ENCODE peak calls at places on chromosomes 12 and 14, in eight cellular contexts. P is MM.1S, Y is astrocyte of the spinal cord, F is right cardiac atrium, B is left ventricle myocardium inferior, T is cardiac muscle cell, R is GM23338, D is psoas muscle. V is an unnamed sample.

GRCh38 chr14:100903672-100904185 is at the start of gene RTL1:
- DNase-seq in P (no peak), Y (no peak), F (no peak), B (no peak), T (no peak), R (no peak), D (no peak), V (no peak)

GRCh38 chr12:87960557-87960956 is 68.6 kb downstream of the C12orf50 start:
- DNase-seq in P (no peak), Y (no peak), F (no peak), B (no peak), T (no peak), R (no peak), D (no peak), V (no peak)

GRCh38 chr12:6180300-6181051 is 19.7 kb upstream of the CD9 start:
- DNase-seq in P (no peak), Y (peak), F (peak), B (peak), T (no peak), R (no peak), D (peak), V (no peak)

GRCh38 chr12:54282949-54283593 is 2.5 kb downstream of the HNRNPA1 start:
- DNase-seq in P (no peak), Y (no peak), F (no peak), B (peak), T (no peak), R (no peak), D (no peak), V (no peak)

GRCh38 chr12:107478881-107479280 is 206.7 kb upstream of the PWP1 start:
- DNase-seq in P (no peak), Y (no peak), F (no peak), B (no peak), T (no peak), R (no peak), D (no peak), V (no peak)

GRCh38 chr14:105739331-105740102 is 213.1 kb downstream of the TMEM121 start:
- DNase-seq in P (no peak), Y (no peak), F (no peak), B (no peak), T (no peak), R (no peak), D (no peak), V (no peak)

GRCh38 chr12:120224304-120225199 is 23.6 kb upstream of the RPLP0 start:
- DNase-seq in P (peak), Y (peak), F (peak), B (peak), T (no peak), R (no peak), D (peak), V (no peak)

GRCh38 chr12:4117386-4118016 is 156.1 kb upstream of the CCND2 start:
- DNase-seq in P (peak), Y (no peak), F (no peak), B (no peak), T (no peak), R (no peak), D (no peak), V (no peak)

GRCh38 chr12:50315803-50316202 is 32.5 kb upstream of the LIMA1 start:
- DNase-seq in P (no peak), Y (no peak), F (no peak), B (no peak), T (no peak), R (no peak), D (no peak), V (no peak)

GRCh38 chr14:54314365-54315134 is 82.3 kb upstream of the CDKN3 start:
- DNase-seq in P (no peak), Y (no peak), F (no peak), B (no peak), T (peak), R (no peak), D (no peak), V (no peak)

GRCh38 chr12:96988919-96989318 is 81.9 kb downstream of the NEDD1 start:
- DNase-seq in P (no peak), Y (no peak), F (no peak), B (no peak), T (no peak), R (no peak), D (no peak), V (no peak)

GRCh38 chr12:68814490-68815231 is 6.7 kb downstream of the MDM2 start:
- DNase-seq in P (no peak), Y (no peak), F (no peak), B (no peak), T (no peak), R (no peak), D (no peak), V (no peak)
- H3K4me3 ChIP-seq in P (peak), Y (no peak), F (no peak), B (no peak), T (no peak), R (no peak), D (peak), V (no peak)

DNA sequence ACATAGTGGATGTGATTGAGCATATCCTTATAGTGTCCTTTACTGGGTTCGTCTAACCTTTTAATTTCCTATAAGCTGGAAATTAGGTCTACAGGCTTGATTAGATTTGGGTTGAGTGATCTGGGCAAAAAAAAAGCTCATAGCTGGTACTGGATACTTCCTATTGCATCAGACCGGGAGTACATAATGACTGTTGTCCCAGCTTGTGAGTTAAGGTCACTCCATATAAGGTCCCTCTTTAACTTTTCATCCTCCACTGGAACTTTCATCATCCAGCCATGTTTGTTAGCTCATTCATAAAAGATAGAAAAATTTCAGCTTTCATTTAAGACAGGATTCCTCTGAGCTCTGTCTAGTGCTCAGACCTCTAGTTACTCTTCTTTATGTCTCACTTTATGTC is 80.8 kb downstream of the C14orf132 start:
- DNase-seq in P (no peak), Y (no peak), F (no peak), B (no peak), T (no peak), R (no peak), D (no peak), V (no peak)
- H3K4me3 ChIP-seq in P (no peak), Y (no peak), F (no peak), B (no peak), T (no peak), R (no peak), D (no peak), V (no peak)

GRCh38 chr14:77039285-77040058 is 11.0 kb upstream of the IRF2BPL start:
- DNase-seq in P (no peak), Y (peak), F (no peak), B (no peak), T (peak), R (no peak), D (no peak), V (no peak)

GRCh38 chr14:77035267-77035666 is 6.8 kb upstream of the IRF2BPL start:
- DNase-seq in P (no peak), Y (no peak), F (no peak), B (no peak), T (no peak), R (no peak), D (no peak), V (no peak)

GRCh38 chr14:77037886-77038511 is 9.5 kb upstream of the IRF2BPL start:
- DNase-seq in P (no peak), Y (no peak), F (peak), B (no peak), T (peak), R (peak), D (no peak), V (peak)

GRCh38 chr14:77036484-77037337 is 8.2 kb upstream of the IRF2BPL start:
- DNase-seq in P (no peak), Y (no peak), F (no peak), B (no peak), T (no peak), R (no peak), D (no peak), V (no peak)

DNA sequence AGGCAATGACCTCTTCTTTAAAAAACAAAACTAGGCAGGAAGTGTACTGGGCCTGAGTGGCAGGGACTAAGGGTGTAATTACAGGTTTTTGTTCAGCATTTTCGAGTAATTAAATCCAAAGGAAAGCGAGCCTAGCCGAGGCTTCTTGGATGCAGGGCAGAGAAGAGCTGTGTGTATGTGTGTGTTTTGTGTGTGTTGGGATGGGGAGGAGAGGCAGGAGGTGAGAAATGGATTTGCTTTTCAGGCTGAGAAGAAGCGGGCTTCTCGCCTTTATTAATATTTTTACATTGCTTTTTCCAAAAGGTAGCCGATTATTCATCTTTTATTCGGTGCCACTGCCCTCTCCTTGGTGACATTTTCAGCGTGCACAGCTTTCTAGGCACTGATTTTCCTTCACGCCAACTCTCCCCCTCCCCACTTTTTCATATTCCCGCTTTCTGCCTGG is 8.9 kb upstream of the IRF2BPL start:
- DNase-seq in P (no peak), Y (no peak), F (no peak), B (no peak), T (no peak), R (no peak), D (no peak), V (no peak)
- H3K4me3 ChIP-seq in P (no peak), Y (no peak), F (no peak), B (no peak), T (no peak), R (peak), D (no peak), V (no peak)

DNA sequence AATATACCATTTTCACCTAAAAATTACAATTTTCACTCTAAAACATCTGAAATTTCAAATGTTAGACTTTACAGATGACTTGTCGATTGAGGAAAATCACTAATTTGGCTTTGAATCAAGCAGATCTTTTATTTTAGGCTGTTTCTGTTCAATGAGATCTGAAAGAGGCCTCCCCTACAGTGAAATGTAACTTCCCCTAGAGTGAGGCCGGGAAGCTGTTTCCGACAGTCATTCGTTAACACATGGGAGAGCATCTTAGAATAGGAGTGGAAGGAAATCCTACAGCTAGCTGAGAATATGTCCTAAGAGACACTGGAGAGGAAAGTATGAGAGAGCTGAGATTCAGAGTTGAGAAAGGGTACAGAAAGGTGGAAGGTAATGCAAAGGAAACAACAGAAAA is 5.7 kb upstream of the C14orf93 start:
- DNase-seq in P (no peak), Y (no peak), F (no peak), B (no peak), T (no peak), R (no peak), D (no peak), V (no peak)
- H3K4me3 ChIP-seq in P (no peak), Y (no peak), F (no peak), B (no peak), T (no peak), R (no peak), D (no peak), V (no peak)

DNA sequence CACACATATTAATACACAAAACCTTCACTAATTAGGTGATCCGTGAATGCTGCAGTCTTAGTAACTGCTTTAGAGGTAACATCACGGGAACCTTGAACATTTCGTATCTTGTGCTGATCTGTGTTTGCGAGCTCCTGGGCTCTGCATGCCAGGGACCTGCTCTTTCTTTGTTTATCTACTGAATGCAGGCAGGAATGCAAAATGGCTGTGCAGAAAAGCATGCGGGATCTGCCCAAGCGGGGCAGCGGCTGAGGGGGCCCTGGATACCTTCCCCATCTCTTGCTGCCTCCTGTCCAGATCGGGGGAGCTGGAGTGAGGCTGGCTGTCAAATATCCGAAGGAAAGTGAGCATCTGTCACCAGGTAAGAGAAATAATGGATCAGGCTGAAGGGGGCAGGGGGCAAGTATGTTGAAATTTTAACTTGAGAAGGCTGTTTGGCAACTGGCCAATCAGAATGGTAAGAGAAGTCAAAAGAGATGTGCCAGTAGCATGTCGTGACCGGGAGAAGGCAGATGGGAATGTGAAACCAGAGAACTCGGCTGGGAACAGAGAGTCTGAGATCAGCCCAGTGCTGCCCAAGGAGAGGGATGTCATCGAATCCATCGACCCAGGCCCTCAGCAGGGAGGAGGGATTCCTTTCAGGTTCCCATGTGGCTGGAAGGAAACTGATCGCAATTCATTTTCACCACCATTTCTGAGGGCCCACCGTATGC is 191.3 kb downstream of the TTC7B start:
- DNase-seq in P (no peak), Y (no peak), F (no peak), B (no peak), T (peak), R (peak), D (no peak), V (no peak)
- H3K4me3 ChIP-seq in P (no peak), Y (no peak), F (no peak), B (no peak), T (no peak), R (no peak), D (peak), V (no peak)

GRCh38 chr12:64744422-64745258 is 14.6 kb downstream of the GNS start:
- DNase-seq in P (no peak), Y (peak), F (no peak), B (no peak), T (no peak), R (no peak), D (no peak), V (no peak)
- H3K4me3 ChIP-seq in P (no peak), Y (no peak), F (no peak), B (no peak), T (no peak), R (no peak), D (no peak), V (no peak)

GRCh38 chr12:121810234-121810817 is 6.5 kb downstream of the SETD1B start:
- DNase-seq in P (no peak), Y (no peak), F (peak), B (no peak), T (no peak), R (no peak), D (peak), V (no peak)

GRCh38 chr12:121812320-121812871 is 8.6 kb downstream of the SETD1B start:
- DNase-seq in P (no peak), Y (peak), F (peak), B (peak), T (peak), R (peak), D (peak), V (no peak)

GRCh38 chr12:121810833-121811433 is 7.1 kb downstream of the SETD1B start:
- DNase-seq in P (no peak), Y (no peak), F (no peak), B (no peak), T (no peak), R (no peak), D (no peak), V (no peak)

GRCh38 chr12:121812921-121813896 is 9.4 kb downstream of the SETD1B start:
- DNase-seq in P (no peak), Y (no peak), F (peak), B (no peak), T (no peak), R (no peak), D (peak), V (no peak)

GRCh38 chr12:121811434-121812319 is 7.9 kb downstream of the SETD1B start:
- DNase-seq in P (peak), Y (peak), F (peak), B (peak), T (peak), R (peak), D (peak), V (peak)
- H3K4me3 ChIP-seq in P (peak), Y (peak), F (peak), B (peak), T (peak), R (peak), D (peak), V (peak)

V was measured in CD4-positive, alpha-beta memory T cell.